ENCODE peak calls at places on chromosome 20, in ten cellular contexts. One of them, this sample, is unnamed.

GRCh38 chr20:6480328-6481030 is 287.0 kb upstream of the BMP2 start:
- DNase-seq in K562: no peak
- DNase-seq in NCI-H69: peak; percentile 99
- DNase-seq in tibial artery: no peak
- DNase-seq in RPMI8226: no peak
- DNase-seq in CD8-positive, alpha-beta T cell: no peak
- DNase-seq in anterior cingulate cortex: no peak
- DNase-seq in AG04450: no peak
- DNase-seq in head of caudate nucleus: no peak
- DNase-seq in NCI-H1092 treated with DMSO at 0.1 percent for 48 hours: peak; percentile 50
- DNase-seq in this sample: no peak

GRCh38 chr20:50645253-50646068 is 45.9 kb downstream of the RIPOR3 start:
- DNase-seq in K562: no peak
- DNase-seq in NCI-H69: peak; percentile 57
- DNase-seq in tibial artery: peak; percentile 81
- DNase-seq in RPMI8226: peak; percentile 56
- DNase-seq in CD8-positive, alpha-beta T cell: no peak
- DNase-seq in anterior cingulate cortex: no peak
- DNase-seq in AG04450: peak; percentile 100
- DNase-seq in head of caudate nucleus: no peak
- DNase-seq in NCI-H1092 treated with DMSO at 0.1 percent for 48 hours: no peak
- DNase-seq in this sample: no peak

GRCh38 chr20:32634041-32634805 is 39.5 kb downstream of the C20orf203 start:
- DNase-seq in K562: no peak
- DNase-seq in NCI-H69: peak; percentile 45
- DNase-seq in tibial artery: no peak
- DNase-seq in RPMI8226: no peak
- DNase-seq in CD8-positive, alpha-beta T cell: no peak
- DNase-seq in anterior cingulate cortex: no peak
- DNase-seq in AG04450: no peak
- DNase-seq in head of caudate nucleus: no peak
- DNase-seq in NCI-H1092 treated with DMSO at 0.1 percent for 48 hours: no peak
- DNase-seq in this sample: no peak

GRCh38 chr20:62053465-62054196 is 12.1 kb downstream of the TAF4 start:
- DNase-seq in K562: peak; percentile 10
- DNase-seq in NCI-H69: no peak
- DNase-seq in tibial artery: no peak
- DNase-seq in RPMI8226: no peak
- DNase-seq in CD8-positive, alpha-beta T cell: no peak
- DNase-seq in anterior cingulate cortex: no peak
- DNase-seq in AG04450: no peak
- DNase-seq in head of caudate nucleus: no peak
- DNase-seq in NCI-H1092 treated with DMSO at 0.1 percent for 48 hours: no peak
- DNase-seq in this sample: no peak

GRCh38 chr20:62219101-62219991 is 732 bp downstream of the HRH3 start:
- DNase-seq in K562: no peak
- DNase-seq in NCI-H69: peak; percentile 79
- DNase-seq in tibial artery: no peak
- DNase-seq in RPMI8226: no peak
- DNase-seq in CD8-positive, alpha-beta T cell: no peak
- DNase-seq in anterior cingulate cortex: no peak
- DNase-seq in AG04450: no peak
- DNase-seq in head of caudate nucleus: peak; percentile 67
- DNase-seq in NCI-H1092 treated with DMSO at 0.1 percent for 48 hours: peak; percentile 48
- DNase-seq in this sample: no peak

GRCh38 chr20:4666001-4666470 is 55.7 kb upstream of the PRND start:
- DNase-seq in K562: no peak
- DNase-seq in NCI-H69: no peak
- DNase-seq in tibial artery: no peak
- DNase-seq in RPMI8226: no peak
- DNase-seq in CD8-positive, alpha-beta T cell: peak; percentile 64
- DNase-seq in anterior cingulate cortex: no peak
- DNase-seq in AG04450: no peak
- DNase-seq in head of caudate nucleus: no peak
- DNase-seq in NCI-H1092 treated with DMSO at 0.1 percent for 48 hours: no peak
- DNase-seq in this sample: peak; percentile 86

GRCh38 chr20:62246431-62246830 is 8.1 kb downstream of the OSBPL2 start:
- DNase-seq in K562: no peak
- DNase-seq in NCI-H69: no peak
- DNase-seq in tibial artery: no peak
- DNase-seq in RPMI8226: no peak
- DNase-seq in CD8-positive, alpha-beta T cell: no peak
- DNase-seq in anterior cingulate cortex: no peak
- DNase-seq in AG04450: no peak
- DNase-seq in head of caudate nucleus: no peak
- DNase-seq in NCI-H1092 treated with DMSO at 0.1 percent for 48 hours: no peak
- DNase-seq in this sample: no peak

GRCh38 chr20:12171927-12172581 is 254.4 kb downstream of the BTBD3 start:
- DNase-seq in K562: no peak
- DNase-seq in NCI-H69: peak; percentile 93
- DNase-seq in tibial artery: no peak
- DNase-seq in RPMI8226: peak; percentile 54
- DNase-seq in CD8-positive, alpha-beta T cell: no peak
- DNase-seq in anterior cingulate cortex: no peak
- DNase-seq in AG04450: peak; percentile 43
- DNase-seq in head of caudate nucleus: no peak
- DNase-seq in NCI-H1092 treated with DMSO at 0.1 percent for 48 hours: peak; percentile 84
- DNase-seq in this sample: no peak

GRCh38 chr20:40279390-40279789 is 409.6 kb downstream of the MAFB start:
- DNase-seq in K562: no peak
- DNase-seq in NCI-H69: peak; percentile 84
- DNase-seq in tibial artery: peak; percentile 72
- DNase-seq in RPMI8226: no peak
- DNase-seq in CD8-positive, alpha-beta T cell: no peak
- DNase-seq in anterior cingulate cortex: no peak
- DNase-seq in AG04450: peak; percentile 15
- DNase-seq in head of caudate nucleus: peak; percentile 11
- DNase-seq in NCI-H1092 treated with DMSO at 0.1 percent for 48 hours: no peak
- DNase-seq in this sample: peak; percentile 53

GRCh38 chr20:10338781-10339180 is 95.2 kb downstream of the MKKS start:
- DNase-seq in K562: no peak
- DNase-seq in NCI-H69: no peak
- DNase-seq in tibial artery: no peak
- DNase-seq in RPMI8226: no peak
- DNase-seq in CD8-positive, alpha-beta T cell: no peak
- DNase-seq in anterior cingulate cortex: no peak
- DNase-seq in AG04450: no peak
- DNase-seq in head of caudate nucleus: no peak
- DNase-seq in NCI-H1092 treated with DMSO at 0.1 percent for 48 hours: no peak
- DNase-seq in this sample: no peak

GRCh38 chr20:956330-956951 is 40.3 kb upstream of the ANGPT4 start:
- DNase-seq in K562: peak; percentile 21
- DNase-seq in NCI-H69: peak; percentile 78
- DNase-seq in tibial artery: peak; percentile 76
- DNase-seq in RPMI8226: peak; percentile 76
- DNase-seq in CD8-positive, alpha-beta T cell: peak; percentile 74
- DNase-seq in anterior cingulate cortex: peak; percentile 19
- DNase-seq in AG04450: peak; percentile 15
- DNase-seq in head of caudate nucleus: peak; percentile 76
- DNase-seq in NCI-H1092 treated with DMSO at 0.1 percent for 48 hours: peak; percentile 9
- DNase-seq in this sample: peak; percentile 61

GRCh38 chr20:62362590-62362940 is 4.5 kb downstream of the LAMA5 start:
- DNase-seq in K562: no peak
- DNase-seq in NCI-H69: peak; percentile 8
- DNase-seq in tibial artery: no peak
- DNase-seq in RPMI8226: no peak
- DNase-seq in CD8-positive, alpha-beta T cell: no peak
- DNase-seq in anterior cingulate cortex: no peak
- DNase-seq in AG04450: no peak
- DNase-seq in head of caudate nucleus: peak; percentile 1
- DNase-seq in NCI-H1092 treated with DMSO at 0.1 percent for 48 hours: no peak
- DNase-seq in this sample: no peak

GRCh38 chr20:62740286-62741141 is 31.9 kb downstream of the NTSR1 start:
- DNase-seq in K562: peak; percentile 83
- DNase-seq in NCI-H69: no peak
- DNase-seq in tibial artery: peak; percentile 60
- DNase-seq in RPMI8226: peak; percentile 67
- DNase-seq in CD8-positive, alpha-beta T cell: peak; percentile 84
- DNase-seq in anterior cingulate cortex: no peak
- DNase-seq in AG04450: peak; percentile 68
- DNase-seq in head of caudate nucleus: no peak
- DNase-seq in NCI-H1092 treated with DMSO at 0.1 percent for 48 hours: no peak
- DNase-seq in this sample: peak; percentile 93

GRCh38 chr20:53408728-53409157 is 184.9 kb downstream of the ZNF217 start:
- DNase-seq in K562: no peak
- DNase-seq in NCI-H69: peak; percentile 37
- DNase-seq in tibial artery: no peak
- DNase-seq in RPMI8226: no peak
- DNase-seq in CD8-positive, alpha-beta T cell: no peak
- DNase-seq in anterior cingulate cortex: no peak
- DNase-seq in AG04450: no peak
- DNase-seq in head of caudate nucleus: no peak
- DNase-seq in NCI-H1092 treated with DMSO at 0.1 percent for 48 hours: peak; percentile 6
- DNase-seq in this sample: no peak

GRCh38 chr20:8602389-8603116 is 466.3 kb upstream of the PLCB4 start:
- DNase-seq in K562: no peak
- DNase-seq in NCI-H69: peak; percentile 37
- DNase-seq in tibial artery: no peak
- DNase-seq in RPMI8226: peak; percentile 4
- DNase-seq in CD8-positive, alpha-beta T cell: no peak
- DNase-seq in anterior cingulate cortex: no peak
- DNase-seq in AG04450: no peak
- DNase-seq in head of caudate nucleus: no peak
- DNase-seq in NCI-H1092 treated with DMSO at 0.1 percent for 48 hours: no peak
- DNase-seq in this sample: no peak